ENCODE peak calls at places on chromosomes 11 and 22, in four cellular contexts. O, R, Z and G are unnamed samples.

GRCh38 chr11:75189911-75190310 is 39.0 kb downstream of the SLCO2B1 start:
- DNase-seq in O (no peak), R (no peak), Z (no peak), G (no peak)

GRCh38 chr11:74826901-74827300 is 78.3 kb downstream of the RNF169 start:
- DNase-seq in O (no peak), R (no peak), Z (no peak), G (no peak)

GRCh38 chr11:69931994-69932910 is 113.0 kb upstream of the FGF3 start:
- DNase-seq in O (peak), R (no peak), Z (no peak), G (no peak)

GRCh38 chr22:49719046-49719445 is 108.6 kb downstream of the BRD1 start:
- DNase-seq in O (no peak), R (no peak), Z (no peak), G (no peak)

GRCh38 chr11:111285205-111286079 is 12.9 kb upstream of the POU2AF3 start:
- DNase-seq in O (peak), R (no peak), Z (no peak), G (no peak)

GRCh38 chr11:133817449-133817848 is 27.9 kb downstream of the SPATA19 start:
- DNase-seq in O (no peak), R (no peak), Z (no peak), G (no peak)

GRCh38 chr11:92123540-92123939 is 101.1 kb upstream of the FAT3 start:
- DNase-seq in O (no peak), R (no peak), Z (no peak), G (no peak)

GRCh38 chr11:69114811-69115523 is 40.8 kb upstream of the SMIM38 start:
- DNase-seq in O (no peak), R (no peak), Z (no peak), G (no peak)

GRCh38 chr11:134399293-134399654 is 12.8 kb downstream of the B3GAT1 start:
- DNase-seq in O (no peak), R (no peak), Z (no peak), G (no peak)

GRCh38 chr22:24789516-24789915 is 15.0 kb upstream of the PIWIL3 start:
- DNase-seq in O (no peak), R (no peak), Z (no peak), G (no peak)

GRCh38 chr11:14373941-14374646 is 15.1 kb upstream of the RRAS2 start:
- DNase-seq in O (no peak), R (no peak), Z (no peak), G (no peak)

GRCh38 chr11:108897916-108898315 is 233.0 kb downstream of the DDX10 start:
- DNase-seq in O (no peak), R (no peak), Z (no peak), G (no peak)

GRCh38 chr11:640021-640706 is 3.1 kb downstream of the DRD4 start:
- DNase-seq in O (no peak), R (no peak), Z (no peak), G (no peak)

GRCh38 chr22:44289429-44290171 is 23.2 kb downstream of the SHISAL1 start:
- DNase-seq in O (peak), R (no peak), Z (peak), G (no peak)

GRCh38 chr11:112157274-112157766 is 6.6 kb downstream of the IL18 start:
- DNase-seq in O (no peak), R (no peak), Z (no peak), G (no peak)

GRCh38 chr22:30178180-30179126 is 68.1 kb downstream of the LIF start:
- DNase-seq in O (no peak), R (no peak), Z (no peak), G (no peak)